ENCODE peak calls at places on chromosome 12, in four cellular contexts. M is fibroblast of mammary gland, F is M059J, X is aorta. K is an unnamed sample.

GRCh38 chr12:6312529-6313325 is 2.2 kb downstream of the PLEKHG6 start:
- DNase-seq in M (no peak), F (no peak), X (peak; percentile 65), K (no peak)

GRCh38 chr12:26290560-26290959 is 95.2 kb downstream of the SSPN start:
- DNase-seq in M (no peak), F (no peak), X (no peak), K (no peak)

GRCh38 chr12:109053382-109054123 is 1.2 kb downstream of the USP30 start:
- DNase-seq in M (peak; percentile 5), F (peak; percentile 35), X (no peak), K (no peak)

GRCh38 chr12:6839482-6840201 is 1.1 kb upstream of the GNB3 start:
- DNase-seq in M (no peak), F (no peak), X (no peak), K (no peak)

GRCh38 chr12:42213954-42214426 is 24.1 kb downstream of the YAF2 start:
- DNase-seq in M (peak; percentile 50), F (peak; percentile 66), X (no peak), K (no peak)

GRCh38 chr12:88839486-88839885 is 259.2 kb upstream of the KITLG start:
- DNase-seq in M (no peak), F (no peak), X (no peak), K (no peak)

GRCh38 chr12:92149563-92149962 is 3.9 kb upstream of the BTG1 start:
- DNase-seq in M (no peak), F (no peak), X (no peak), K (no peak)

GRCh38 chr12:104698871-104699270 is 242.1 kb downstream of the CHST11 start:
- DNase-seq in M (peak; percentile 43), F (peak; percentile 17), X (no peak), K (no peak)

GRCh38 chr12:98990648-98991047 is 345.6 kb downstream of the APAF1 start:
- DNase-seq in M (no peak), F (no peak), X (no peak), K (no peak)

K was measured in activated B cell treated with CpG ODN at 0.5 μM for 24 hours.